ENCODE peak calls at places on chromosomes 4 and X, in ten cellular contexts. R is DND-41, C is HFF-Myc, L is astrocyte, N is tibial nerve, A is sigmoid colon, S is heart left ventricle, M is fibroblast of pulmonary artery, D is left ventricle myocardium inferior, B is left lung. P is an unnamed sample.

GRCh38 chr4:127632420-127633403 is at the start of gene INTU:
- DNase-seq in M (peak; percentile 97), B (peak; percentile 91), C (peak; percentile 91), A (peak; percentile 97), S (peak; percentile 97), L (peak; percentile 96), R (no peak), D (peak; percentile 92), N (peak; percentile 93), P (peak; percentile 88)

GRCh38 chr4:155809835-155810234 is 51.0 kb downstream of the GUCY1B1 start:
- DNase-seq in S (no peak), N (peak; percentile 17), M (peak; percentile 94), A (no peak), L (peak; percentile 77), C (peak; percentile 77), R (peak; percentile 38), D (no peak), B (no peak), P (no peak)

GRCh38 chr4:127604949-127605709 is 27.6 kb upstream of the INTU start:
- DNase-seq in N (no peak), D (no peak), L (peak; percentile 12), S (no peak), R (no peak), M (peak; percentile 68), C (no peak), B (no peak), A (no peak), P (no peak)

GRCh38 chrX:79728421-79728820 is 286.1 kb upstream of the TBX22 start:
- DNase-seq in A (no peak), R (no peak), D (no peak), C (no peak), S (no peak), L (no peak), M (no peak), B (no peak), N (no peak), P (no peak)

GRCh38 chrX:139759637-139760036 is 51.7 kb upstream of the MCF2 start:
- DNase-seq in S (no peak), N (no peak), D (no peak), B (no peak), M (peak; percentile 42), A (no peak), L (no peak), R (no peak), C (no peak), P (no peak)

GRCh38 chr4:113952452-113953029 is 26.9 kb downstream of the ARSJ start:
- DNase-seq in C (no peak), B (no peak), L (peak; percentile 40), R (peak; percentile 33), A (no peak), S (no peak), N (peak; percentile 33), M (peak; percentile 75), D (no peak), P (no peak)

GRCh38 chrX:132953358-132953757 is 5.1 kb downstream of the HS6ST2 start:
- DNase-seq in S (no peak), D (no peak), N (no peak), B (no peak), C (no peak), L (no peak), M (no peak), A (no peak), R (no peak), P (no peak)

GRCh38 chr4:109662786-109663185 is 40.5 kb downstream of the CASP6 start:
- DNase-seq in L (no peak), D (no peak), B (no peak), R (no peak), N (no peak), A (no peak), M (no peak), S (no peak), C (no peak), P (no peak)

GRCh38 chr4:166301266-166301665 is 428.2 kb downstream of the TLL1 start:
- DNase-seq in S (no peak), R (no peak), C (no peak), D (no peak), L (peak; percentile 84), B (no peak), A (no peak), M (peak; percentile 21), N (no peak), P (no peak)

GRCh38 chrX:72392816-72393800 is 87.4 kb upstream of the CITED1 start:
- DNase-seq in A (no peak), L (no peak), D (no peak), B (no peak), S (no peak), N (no peak), R (no peak), C (no peak), M (no peak), P (no peak)

GRCh38 chr4:5890063-5890727 is 2.7 kb downstream of the CRMP1 start:
- DNase-seq in S (no peak), C (no peak), A (no peak), B (peak; percentile 50), N (no peak), M (no peak), L (peak; percentile 25), D (no peak), R (no peak), P (no peak)

GRCh38 chr4:185805979-185806378 is 6.0 kb downstream of the SORBS2 start:
- DNase-seq in S (no peak), D (no peak), L (no peak), R (no peak), N (no peak), A (no peak), B (no peak), M (no peak), C (no peak), P (no peak)

GRCh38 chr4:81198151-81198550 is 16.9 kb downstream of the PRKG2 start:
- DNase-seq in R (no peak), S (peak; percentile 26), C (no peak), N (no peak), L (no peak), A (no peak), M (no peak), D (no peak), B (no peak), P (no peak)

GRCh38 chrX:47093248-47093647 is 15.0 kb downstream of the RGN start:
- DNase-seq in S (no peak), B (no peak), M (peak; percentile 61), A (no peak), C (peak; percentile 11), L (peak; percentile 1), N (no peak), R (peak; percentile 15), D (no peak), P (no peak)

GRCh38 chrX:41759817-41760216 is 35.8 kb downstream of the GPR82 start:
- DNase-seq in L (no peak), M (peak; percentile 58), A (no peak), N (no peak), D (no peak), R (no peak), C (no peak), B (no peak), S (no peak), P (no peak)
- TF ChIP-seq CTCF in L (peak; percentile 26), M (peak; percentile 55), A (peak; percentile 35), N (peak; percentile 19), D (peak; percentile 63), R (peak; percentile 46), C (peak; percentile 22), B (peak; percentile 45), S (peak; percentile 56), P (peak; percentile 12)

GRCh38 chrX:68462653-68463052 is 29.4 kb upstream of the OPHN1 start:
- DNase-seq in R (peak; percentile 4), S (no peak), L (peak; percentile 11), A (no peak), C (peak; percentile 15), M (peak; percentile 63), D (no peak), B (no peak), N (peak; percentile 51), P (no peak)
- TF ChIP-seq CTCF in R (peak; percentile 67), S (peak; percentile 60), L (peak; percentile 47), A (peak; percentile 49), C (peak; percentile 38), M (peak; percentile 48), D (peak; percentile 66), B (peak; percentile 45), N (peak; percentile 43), P (peak; percentile 34)

DNA sequence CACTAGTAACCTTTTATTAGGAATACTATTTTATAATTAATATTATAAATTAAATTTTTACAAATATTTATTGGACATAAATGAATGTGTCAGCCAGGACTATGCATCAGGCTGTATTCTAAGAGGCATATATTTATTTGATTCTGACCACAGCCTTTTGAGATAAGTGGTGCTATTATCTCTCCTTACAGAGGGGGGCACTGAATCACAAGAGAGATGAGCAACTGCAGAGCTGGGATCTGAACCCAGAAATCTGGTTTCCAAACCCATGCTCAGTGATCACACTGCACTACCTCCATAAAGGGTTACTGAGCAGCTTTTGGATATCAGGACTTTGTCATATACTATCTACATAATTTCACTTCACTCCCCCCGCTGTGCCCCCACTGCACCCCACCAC is 322.0 kb downstream of the TMA16 start:
- DNase-seq in B (no peak), C (no peak), L (no peak), N (no peak), R (no peak), M (no peak), S (no peak), D (no peak), A (no peak), P (no peak)
- TF ChIP-seq CTCF in B (no peak), C (no peak), L (no peak), N (no peak), R (no peak), M (no peak), S (no peak), D (no peak), A (no peak), P (no peak)

GRCh38 chr4:67678612-67679011 is 22.3 kb downstream of the UBA6 start:
- DNase-seq in B (no peak), L (no peak), R (no peak), D (no peak), A (no peak), M (no peak), C (no peak), S (no peak), N (no peak), P (no peak)

GRCh38 chr4:67668315-67668714 is 32.6 kb downstream of the UBA6 start:
- DNase-seq in A (no peak), B (no peak), R (no peak), M (no peak), S (no peak), N (no peak), D (no peak), C (no peak), L (no peak), P (no peak)

DNA sequence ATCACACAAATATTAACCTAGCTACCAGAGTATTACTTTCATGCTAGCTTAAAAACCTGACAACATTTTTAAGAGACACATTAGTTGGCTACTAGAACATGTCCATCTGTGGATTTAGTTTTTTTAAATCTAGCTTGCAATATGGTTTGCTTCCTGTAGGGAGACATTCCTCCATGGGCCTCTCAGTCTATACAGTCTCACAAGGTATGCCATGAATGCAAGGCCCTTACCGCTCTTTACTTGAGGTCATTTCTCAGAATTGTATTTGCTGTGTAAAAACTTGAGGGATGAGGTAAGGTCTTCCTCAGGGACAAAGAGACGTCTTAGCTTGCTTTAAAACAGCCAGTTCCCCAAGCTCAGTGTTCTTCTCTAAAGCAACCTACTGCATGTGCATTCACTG is 26.9 kb downstream of the UBA6 start:
- DNase-seq in M (no peak), N (no peak), R (no peak), S (no peak), L (no peak), D (no peak), A (no peak), B (no peak), C (no peak), P (no peak)
- TF ChIP-seq CTCF in M (no peak), N (no peak), R (peak; percentile 19), S (no peak), L (no peak), D (no peak), A (no peak), B (no peak), C (no peak), P (no peak)

P was measured in AG04449.